ENCODE peak calls at places on chromosome 20, in five cellular contexts. S is suprapubic skin, A is sigmoid colon, Y is T-helper 2 cell, M is NCI-H345. G is an unnamed sample.

GRCh38 chr20:41366546-41367392 is at the start of gene EMILIN3:
- DNase-seq in S (no peak), A (no peak), Y (no peak), M (peak), G (peak)

GRCh38 chr20:1657556-1658334 is at the start of gene SIRPG:
- DNase-seq in S (no peak), A (no peak), Y (no peak), M (no peak), G (no peak)

GRCh38 chr20:44886276-44886671 is 769 bp downstream of the YWHAB start:
- DNase-seq in S (no peak), A (no peak), Y (no peak), M (no peak), G (no peak)

GRCh38 chr20:45342863-45343444 is 5.3 kb downstream of the SDC4 start:
- DNase-seq in S (no peak), A (no peak), Y (no peak), M (no peak), G (no peak)

GRCh38 chr20:21554985-21555384 is 41.1 kb upstream of the NKX2-2 start:
- DNase-seq in S (no peak), A (no peak), Y (no peak), M (no peak), G (no peak)

GRCh38 chr20:164618-165017 is 7.4 kb downstream of the DEFB127 start:
- DNase-seq in S (no peak), A (no peak), Y (no peak), M (no peak), G (no peak)

GRCh38 chr20:34415079-34415478 is 52.0 kb downstream of the ITCH start:
- DNase-seq in S (no peak), A (no peak), Y (no peak), M (no peak), G (peak)

GRCh38 chr20:34689486-34689885 is 12.6 kb upstream of the PIGU start:
- DNase-seq in S (no peak), A (no peak), Y (no peak), M (no peak), G (peak)

GRCh38 chr20:19974621-19975435 is 42.3 kb upstream of the NAA20 start:
- DNase-seq in S (peak), A (peak), Y (no peak), M (no peak), G (peak)

GRCh38 chr20:50338479-50339195 is 148.0 kb downstream of the CEBPB start:
- DNase-seq in S (no peak), A (peak), Y (no peak), M (no peak), G (no peak)

GRCh38 chr20:50149481-50150254 is 3.9 kb downstream of the PEDS1 start:
- DNase-seq in S (no peak), A (no peak), Y (no peak), M (no peak), G (peak)

GRCh38 chr20:45229264-45230056 is 8.3 kb downstream of the SEMG2 start:
- DNase-seq in S (no peak), A (no peak), Y (no peak), M (peak), G (no peak)

GRCh38 chr20:40848530-40848929 is 159.5 kb upstream of the MAFB start:
- DNase-seq in S (no peak), A (no peak), Y (no peak), M (no peak), G (no peak)

GRCh38 chr20:49559411-49560081 is 8.4 kb downstream of the PTGIS start:
- DNase-seq in S (peak), A (peak), Y (no peak), M (no peak), G (peak)

GRCh38 chr20:33316958-33317357 is 33.9 kb downstream of the BPIFB1 start:
- DNase-seq in S (no peak), A (no peak), Y (no peak), M (no peak), G (no peak)

GRCh38 chr20:48007356-48007755 is 222.1 kb upstream of the SULF2 start:
- DNase-seq in S (no peak), A (no peak), Y (no peak), M (no peak), G (no peak)

GRCh38 chr20:31537116-31537858 is 23.0 kb downstream of the HM13 start:
- DNase-seq in S (no peak), A (no peak), Y (no peak), M (no peak), G (no peak)

GRCh38 chr20:61748376-61748775 is 317.3 kb downstream of the TAF4 start:
- DNase-seq in S (no peak), A (no peak), Y (no peak), M (no peak), G (peak)

GRCh38 chr20:32333181-32333987 is 24.7 kb upstream of the ASXL1 start:
- DNase-seq in S (no peak), A (no peak), Y (no peak), M (no peak), G (no peak)

GRCh38 chr20:64048402-64049044 is 916 bp downstream of the SOX18 start:
- DNase-seq in S (no peak), A (no peak), Y (no peak), M (no peak), G (peak)

GRCh38 chr20:5745416-5745968 is 4.7 kb upstream of the SHLD1 start:
- DNase-seq in S (no peak), A (no peak), Y (no peak), M (no peak), G (no peak)

GRCh38 chr20:37385659-37386504 is 39.9 kb downstream of the SRC start:
- DNase-seq in S (no peak), A (peak), Y (no peak), M (no peak), G (peak)

GRCh38 chr20:1816384-1817381 is 78.5 kb upstream of the SIRPA start:
- DNase-seq in S (peak), A (no peak), Y (no peak), M (peak), G (peak)

GRCh38 chr20:31840906-31841816 is 4.2 kb downstream of the FOXS1 start:
- DNase-seq in S (no peak), A (peak), Y (no peak), M (no peak), G (peak)

GRCh38 chr20:18314786-18315406 is 26.6 kb downstream of the ZNF133 start:
- DNase-seq in S (no peak), A (peak), Y (no peak), M (no peak), G (peak)

GRCh38 chr20:45338121-45339030 is 9.8 kb downstream of the SDC4 start:
- DNase-seq in S (no peak), A (no peak), Y (no peak), M (no peak), G (no peak)

GRCh38 chr20:16147916-16148315 is 425.3 kb downstream of the KIF16B start:
- DNase-seq in S (no peak), A (no peak), Y (no peak), M (no peak), G (no peak)

GRCh38 chr20:51540585-51540984 is 1.9 kb downstream of the NFATC2 start:
- DNase-seq in S (no peak), A (no peak), Y (no peak), M (no peak), G (no peak)

GRCh38 chr20:46808565-46808964 is 86.1 kb upstream of the EYA2 start:
- DNase-seq in S (no peak), A (no peak), Y (no peak), M (no peak), G (no peak)

GRCh38 chr20:19621072-19621471 is 137.0 kb upstream of the RIN2 start:
- DNase-seq in S (no peak), A (no peak), Y (no peak), M (no peak), G (no peak)

GRCh38 chr20:59733326-59733725 is 129.0 kb downstream of the PHACTR3 start:
- DNase-seq in S (no peak), A (no peak), Y (no peak), M (no peak), G (no peak)

GRCh38 chr20:17128206-17128605 is 98.6 kb upstream of the PCSK2 start:
- DNase-seq in S (no peak), A (no peak), Y (no peak), M (no peak), G (no peak)

GRCh38 chr20:40433341-40433861 is 255.6 kb downstream of the MAFB start:
- DNase-seq in S (no peak), A (no peak), Y (no peak), M (no peak), G (no peak)

GRCh38 chr20:10217517-10218410 is 866 bp upstream of the SNAP25 start:
- DNase-seq in S (no peak), A (peak), Y (no peak), M (peak), G (peak)

GRCh38 chr20:44651507-44652373 is at the start of gene ADA:
- DNase-seq in S (no peak), A (peak), Y (no peak), M (peak), G (peak)